ENCODE peak calls at places on chromosomes 12 and 14, in six cellular contexts. W is A549, U is epithelial cell of esophagus, Y is lower lobe of right lung, D is mammary epithelial cell, N is cardiac muscle cell. P is an unnamed sample.

GRCh38 chr12:98893601-98894411 is 248.7 kb downstream of the APAF1 start:
- DNase-seq in N (peak), Y (no peak), U (no peak), D (no peak), W (no peak), P (no peak)

GRCh38 chr12:130813436-130813835 is 25.6 kb downstream of the STX2 start:
- DNase-seq in D (no peak), Y (no peak), U (no peak), N (no peak), W (no peak), P (no peak)

GRCh38 chr12:75525263-75525662 is 13.9 kb upstream of the KRR1 start:
- DNase-seq in W (no peak), N (no peak), U (no peak), Y (no peak), D (no peak), P (no peak)

GRCh38 chr14:83960832-83961512 is 1569.0 kb upstream of the FLRT2 start:
- DNase-seq in D (no peak), N (no peak), U (no peak), W (no peak), Y (no peak), P (no peak)

GRCh38 chr12:58860788-58861240 is 59.5 kb downstream of the LRIG3 start:
- DNase-seq in N (no peak), U (no peak), D (no peak), W (no peak), Y (no peak), P (no peak)

GRCh38 chr14:36847366-36847765 is 185.7 kb downstream of the PAX9 start:
- DNase-seq in Y (no peak), D (no peak), W (no peak), U (no peak), N (no peak), P (no peak)

GRCh38 chr14:76015668-76016067 is 30.1 kb downstream of the IFT43 start:
- DNase-seq in Y (no peak), D (no peak), N (no peak), U (no peak), W (no peak), P (no peak)

GRCh38 chr14:91341331-91342242 is 76.0 kb downstream of the CCDC88C start:
- DNase-seq in Y (no peak), U (no peak), W (no peak), N (peak), D (no peak), P (no peak)

GRCh38 chr12:122282066-122282465 is 15.8 kb upstream of the VPS33A start:
- DNase-seq in Y (no peak), W (peak), U (peak), N (no peak), D (peak), P (peak)

GRCh38 chr14:73567951-73568885 is 795 bp upstream of the ACOT2 start:
- DNase-seq in W (no peak), N (peak), U (peak), D (peak), Y (no peak), P (peak)

GRCh38 chr12:89544730-89545184 is 18.9 kb upstream of the POC1B start:
- DNase-seq in W (peak), N (peak), D (no peak), Y (peak), U (no peak), P (peak)

GRCh38 chr14:69580009-69580577 is 5.4 kb upstream of the CCDC177 start:
- DNase-seq in N (peak), Y (no peak), D (peak), W (peak), U (peak), P (peak)

GRCh38 chr12:48788852-48789775 is at the start of gene ADCY6:
- DNase-seq in N (peak), D (peak), Y (peak), W (peak), U (peak), P (peak)

GRCh38 chr12:70467908-70468733 is 102.0 kb downstream of the KCNMB4 start:
- DNase-seq in D (no peak), Y (peak), N (no peak), U (no peak), W (no peak), P (no peak)
- H3K4me3 ChIP-seq in D (no peak), Y (peak), N (no peak), U (no peak), W (no peak), P (no peak)

DNA sequence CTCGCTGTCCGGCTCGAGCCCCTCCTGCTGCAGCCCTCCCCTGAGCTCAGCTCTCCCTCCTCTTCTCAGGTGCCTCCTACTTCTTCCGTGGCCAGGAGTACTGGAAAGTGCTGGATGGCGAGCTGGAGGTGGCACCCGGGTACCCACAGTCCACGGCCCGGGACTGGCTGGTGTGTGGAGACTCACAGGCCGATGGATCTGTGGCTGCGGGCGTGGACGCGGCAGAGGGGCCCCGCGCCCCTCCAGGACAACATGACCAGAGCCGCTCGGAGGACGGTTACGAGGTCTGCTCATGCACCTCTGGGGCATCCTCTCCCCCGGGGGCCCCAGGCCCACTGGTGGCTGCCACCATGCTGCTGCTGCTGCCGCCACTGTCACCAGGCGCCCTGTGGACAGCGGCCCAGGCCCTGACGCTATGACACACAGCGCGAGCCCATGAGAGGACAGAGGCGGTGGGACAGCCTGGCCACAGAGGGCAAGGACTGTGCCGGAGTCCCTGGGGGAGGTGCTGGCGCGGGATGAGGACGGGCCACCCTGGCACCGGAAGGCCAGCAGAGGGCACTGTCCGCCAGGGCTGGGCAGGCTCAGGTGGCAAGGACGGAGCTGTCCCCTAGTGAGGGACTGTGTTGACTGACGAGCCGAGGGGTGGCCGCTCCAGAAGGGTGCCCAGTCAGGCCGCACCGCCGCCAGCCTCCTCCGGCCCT is 22.8 kb downstream of the MMP17 start:
- DNase-seq in U (peak), N (no peak), W (peak), D (no peak), Y (no peak), P (no peak)
- TF ChIP-seq CTCF in U (peak), N (no peak), W (peak), D (no peak), Y (no peak), P (peak)

GRCh38 chr12:50005150-50005549 is 20.1 kb downstream of the RACGAP1 start:
- DNase-seq in D (no peak), N (no peak), Y (no peak), U (no peak), W (no peak), P (no peak)

GRCh38 chr12:50006754-50007442 is 18.4 kb downstream of the RACGAP1 start:
- DNase-seq in Y (no peak), N (no peak), W (no peak), U (peak), D (no peak), P (peak)

GRCh38 chr12:50003595-50003994 is 21.7 kb downstream of the RACGAP1 start:
- DNase-seq in W (no peak), N (no peak), Y (no peak), U (no peak), D (no peak), P (peak)

GRCh38 chr12:50006266-50006665 is 19.0 kb downstream of the RACGAP1 start:
- DNase-seq in Y (no peak), W (no peak), U (no peak), N (no peak), D (no peak), P (no peak)

GRCh38 chr12:50004696-50005095 is 20.6 kb downstream of the RACGAP1 start:
- DNase-seq in N (no peak), W (no peak), D (no peak), Y (no peak), U (no peak), P (no peak)
- H3K4me3 ChIP-seq in N (no peak), W (no peak), D (no peak), Y (no peak), U (no peak), P (no peak)

GRCh38 chr12:26632746-26633145 is 200.2 kb downstream of the ITPR2 start:
- DNase-seq in U (no peak), Y (no peak), N (no peak), D (no peak), W (no peak), P (peak)

GRCh38 chr12:26629864-26630263 is 203.1 kb downstream of the ITPR2 start:
- DNase-seq in Y (no peak), D (no peak), W (peak), U (no peak), N (no peak), P (peak)

GRCh38 chr12:26631846-26632245 is 201.1 kb downstream of the ITPR2 start:
- DNase-seq in W (no peak), N (no peak), D (no peak), U (no peak), Y (no peak), P (peak)

GRCh38 chr12:26628234-26628633 is 204.8 kb downstream of the ITPR2 start:
- DNase-seq in D (peak), Y (no peak), N (no peak), W (no peak), U (peak), P (peak)

DNA sequence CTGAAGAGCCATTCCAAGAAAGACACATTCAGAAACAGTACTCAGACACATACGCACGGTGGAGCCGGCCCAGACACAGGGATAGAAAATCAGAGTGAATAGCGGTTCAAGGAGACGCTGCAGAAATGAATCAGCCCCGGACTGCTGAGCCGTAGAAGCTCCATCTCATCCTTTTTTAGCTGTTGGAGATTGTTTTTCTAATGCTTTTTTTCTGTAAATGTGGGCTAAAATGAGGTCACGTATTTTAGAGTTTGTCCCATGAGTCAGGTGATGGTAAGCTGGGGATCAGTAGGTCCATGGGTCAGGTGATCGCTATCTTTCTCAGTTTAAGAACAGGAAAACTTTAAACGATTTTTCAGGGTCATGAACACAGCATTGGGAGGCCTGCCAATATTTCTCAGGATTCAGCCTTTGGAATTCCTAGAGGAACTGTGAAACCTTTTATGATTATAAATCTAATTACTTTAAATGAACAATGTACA is 202.4 kb downstream of the ITPR2 start:
- DNase-seq in U (no peak), W (peak), D (no peak), N (no peak), Y (no peak), P (peak)
- TF ChIP-seq CTCF in U (no peak), W (no peak), D (no peak), N (no peak), Y (no peak), P (no peak)

DNA sequence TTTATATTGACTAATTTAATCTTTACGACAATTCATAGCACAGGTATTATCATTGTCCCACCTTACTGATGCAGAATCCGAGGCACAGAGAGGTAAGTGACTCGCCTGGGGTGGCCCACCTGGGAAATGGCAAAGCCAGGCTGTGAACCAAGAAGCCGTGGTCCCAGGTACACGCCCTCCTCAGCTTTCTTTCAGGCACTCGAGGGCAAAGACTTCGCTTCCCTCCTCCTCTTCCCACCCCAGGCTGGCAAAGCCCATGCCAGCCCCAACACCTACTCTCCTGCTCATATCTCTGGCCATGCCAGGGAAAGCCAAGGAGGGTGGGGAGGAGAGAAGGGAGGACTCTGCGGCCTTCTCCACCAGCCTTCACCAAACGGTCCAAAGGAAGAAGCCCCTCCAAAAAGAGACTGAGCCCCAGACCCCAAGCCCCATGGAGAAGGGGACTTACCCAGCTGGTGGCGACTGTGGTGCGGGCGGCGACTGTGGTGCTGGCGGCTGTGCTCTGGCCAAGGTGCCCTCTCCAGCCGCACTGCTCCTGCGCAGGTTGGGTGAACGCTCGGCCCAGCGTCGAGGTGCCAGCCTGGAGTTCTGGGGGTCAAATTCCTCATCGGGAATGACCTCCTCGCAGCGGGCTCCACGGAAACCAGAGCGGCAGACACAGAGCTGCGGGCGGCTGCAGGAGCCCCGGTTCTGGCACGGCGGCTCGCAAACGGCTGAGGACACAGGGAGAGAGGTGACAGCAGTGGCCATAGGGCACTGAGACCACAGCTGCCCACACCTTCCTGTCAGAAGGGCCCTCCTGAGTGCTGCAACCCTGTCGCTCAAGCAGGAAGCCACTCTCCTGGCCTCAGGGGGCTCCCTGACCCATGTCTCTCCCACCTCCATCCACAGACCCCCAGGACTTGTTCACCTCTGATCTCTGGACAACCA is 26.4 kb downstream of the LTBP2 start:
- DNase-seq in N (no peak), U (no peak), D (no peak), W (no peak), Y (peak), P (no peak)
- H3K4me3 ChIP-seq in N (no peak), U (no peak), D (no peak), W (no peak), Y (no peak), P (no peak)

DNA sequence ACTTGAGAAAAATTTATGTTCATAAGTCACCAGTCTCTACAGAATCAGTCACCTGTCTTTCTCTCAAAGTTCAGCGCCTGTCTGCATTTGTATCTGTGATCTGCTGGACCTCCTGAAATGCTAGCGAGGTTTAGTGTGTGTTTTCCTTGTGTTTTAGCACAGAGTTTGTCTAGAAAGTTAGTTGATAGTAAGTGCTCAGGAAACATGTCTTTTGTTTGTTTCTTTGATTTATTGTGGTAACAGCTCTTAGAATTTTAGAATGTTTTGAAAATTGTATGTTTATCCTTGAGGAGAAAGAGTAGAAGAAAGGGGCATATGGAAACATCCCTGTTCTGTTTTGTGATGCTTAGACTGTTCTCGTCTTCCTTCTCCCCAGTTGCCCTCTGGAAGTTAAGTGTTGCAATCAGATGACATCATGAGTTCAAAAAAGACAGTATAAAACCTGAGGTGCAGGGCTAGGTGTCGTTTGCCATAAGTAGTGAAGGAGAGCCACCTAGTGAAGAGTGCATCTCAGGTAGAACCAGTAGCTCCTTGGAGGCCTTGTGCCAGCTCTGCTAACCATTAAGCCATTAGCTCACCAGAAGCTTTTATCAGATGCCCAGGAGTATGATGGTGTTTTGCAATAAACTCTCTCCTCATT is 44.8 kb downstream of the FBXW8 start:
- DNase-seq in Y (peak), D (peak), N (no peak), W (peak), U (peak), P (no peak)
- TF ChIP-seq CTCF in Y (peak), D (peak), N (no peak), W (peak), U (peak), P (no peak)

DNA sequence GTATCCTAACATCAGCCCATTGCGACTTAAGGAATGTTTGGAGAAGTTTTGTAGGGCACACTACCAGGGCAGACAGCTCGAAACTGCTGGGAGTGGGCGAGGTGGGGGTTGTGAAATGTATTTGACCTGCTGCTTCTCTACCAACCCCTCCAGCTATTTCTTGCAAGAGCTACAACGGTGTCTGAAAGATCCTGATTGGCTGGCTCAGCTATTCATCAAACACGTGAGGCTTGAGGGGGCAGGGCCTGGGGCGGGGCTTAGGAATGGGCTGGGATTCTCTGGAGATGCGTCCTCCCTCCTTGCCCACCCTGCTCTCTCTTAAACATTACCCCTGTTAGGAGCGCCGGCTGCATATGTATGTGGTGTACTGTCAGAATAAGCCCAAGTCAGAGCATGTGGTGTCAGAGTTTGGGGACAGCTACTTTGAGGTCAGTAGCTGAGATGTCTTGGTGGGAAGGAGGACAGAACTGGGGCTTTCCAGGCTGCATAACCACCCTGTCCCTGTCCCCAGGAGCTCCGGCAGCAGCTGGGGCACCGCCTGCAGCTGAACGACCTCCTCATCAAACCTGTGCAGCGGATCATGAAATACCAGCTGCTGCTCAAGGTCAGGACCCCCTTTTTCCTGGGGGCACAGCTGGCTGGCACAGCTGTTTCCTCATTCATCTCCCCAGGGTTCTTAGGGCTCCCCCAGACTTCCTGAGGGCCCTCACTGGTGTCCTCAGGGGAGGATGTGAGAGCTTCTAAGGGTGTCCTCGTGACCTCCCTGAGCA is 3.1 kb downstream of the ARHGEF25 start:
- DNase-seq in D (no peak), U (peak), Y (no peak), N (no peak), W (peak), P (peak)
- H3K4me3 ChIP-seq in D (no peak), U (no peak), Y (no peak), N (no peak), W (no peak), P (no peak)

DNA sequence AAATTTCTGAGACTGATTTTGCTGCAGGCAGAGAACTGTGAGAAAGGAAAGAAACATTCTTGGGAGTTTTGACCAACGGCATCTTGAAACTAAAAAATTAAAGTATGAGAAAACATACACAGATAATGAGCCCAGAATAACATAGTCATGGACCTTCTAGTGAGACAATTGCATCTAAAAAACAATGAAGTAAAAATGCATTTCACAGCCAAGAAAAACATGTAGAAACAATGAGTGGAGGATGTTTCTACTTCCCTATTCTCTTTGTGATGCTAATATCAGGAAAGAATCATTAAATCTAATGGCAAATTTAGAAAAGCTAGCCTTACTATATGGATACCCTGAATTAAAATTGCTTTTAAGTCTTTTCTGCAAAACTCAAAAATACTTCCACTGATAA is 12.2 kb upstream of the PLEKHG7 start:
- DNase-seq in U (no peak), W (no peak), D (no peak), Y (no peak), N (no peak), P (no peak)
- TF ChIP-seq CTCF in U (no peak), W (no peak), D (no peak), Y (no peak), N (no peak), P (no peak)

P was measured in AG10803.